ENCODE peak calls at places on chromosomes 6 and 20, in five cellular contexts. B is fibroblast of pulmonary artery, Z is A549, S is stomach, U is brain microvascular endothelial cell. E is an unnamed sample.

GRCh38 chr6:79731471-79731870 is 100.3 kb downstream of the SH3BGRL2 start:
- DNase-seq in B (no peak), S (no peak), Z (no peak), U (no peak), E (no peak)

GRCh38 chr20:33793011-33793931 is 17.9 kb upstream of the CHMP4B start:
- DNase-seq in B (peak; percentile 51), U (no peak), Z (no peak), S (no peak), E (no peak)

GRCh38 chr6:144284474-144284752 is 722 bp upstream of the UTRN start:
- DNase-seq in B (no peak), U (no peak), S (no peak), Z (no peak), E (no peak)

GRCh38 chr20:14234666-14235295 is 102.6 kb downstream of the FLRT3 start:
- DNase-seq in S (no peak), B (peak; percentile 33), Z (no peak), U (peak; percentile 34), E (peak; percentile 66)

GRCh38 chr6:11637266-11637665 is 99.7 kb downstream of the TMEM170B start:
- DNase-seq in U (no peak), Z (no peak), S (peak; percentile 54), B (no peak), E (no peak)

GRCh38 chr6:2534406-2535139 is 216.1 kb downstream of the MYLK4 start:
- DNase-seq in S (no peak), U (no peak), B (peak; percentile 28), Z (no peak), E (no peak)

GRCh38 chr20:51412991-51413471 is 129.5 kb downstream of the NFATC2 start:
- DNase-seq in Z (no peak), U (no peak), S (no peak), B (no peak), E (no peak)

GRCh38 chr20:36881888-36882287 is 6.0 kb downstream of the TLDC2 start:
- DNase-seq in Z (no peak), S (no peak), B (no peak), U (no peak), E (peak; percentile 80)

GRCh38 chr6:79466222-79466834 is 70.9 kb downstream of the LCA5 start:
- DNase-seq in U (no peak), S (no peak), B (peak; percentile 71), Z (peak; percentile 7), E (peak; percentile 41)

GRCh38 chr6:154931741-154932424 is 63.2 kb upstream of the TIAM2 start:
- DNase-seq in B (peak; percentile 16), U (no peak), S (no peak), Z (no peak), E (no peak)

GRCh38 chr6:130057495-130057894 is 39.1 kb downstream of the L3MBTL3 start:
- DNase-seq in Z (no peak), B (no peak), U (no peak), S (no peak), E (no peak)

GRCh38 chr6:111559193-111560097 is 46.2 kb downstream of the TRAF3IP2 start:
- DNase-seq in Z (no peak), U (no peak), B (no peak), S (no peak), E (no peak)

GRCh38 chr6:135182993-135183531 is 2.0 kb downstream of the MYB start:
- DNase-seq in B (no peak), Z (no peak), U (no peak), S (peak; percentile 65), E (peak; percentile 25)

DNA sequence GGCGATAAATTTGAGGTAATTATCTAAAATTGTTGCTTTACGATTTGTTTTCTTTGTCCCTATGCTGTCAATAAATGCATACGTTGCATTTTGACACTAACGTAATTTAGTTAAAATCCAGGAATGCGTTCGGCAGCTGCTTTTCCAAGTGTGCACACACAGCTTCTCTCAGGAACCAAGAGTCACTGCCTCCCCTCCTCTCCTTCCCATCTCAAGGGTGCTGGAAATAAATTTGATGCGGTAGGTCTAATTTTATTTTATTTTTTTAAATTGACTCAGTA is 381.4 kb downstream of the C6orf118 start:
- DNase-seq in U (no peak), Z (no peak), S (no peak), B (no peak), E (no peak)
- H3K4me3 ChIP-seq in U (no peak overlapping the region), Z (no peak overlapping the region), S (no peak overlapping the region), B (no peak overlapping the region), E (no peak overlapping the region)

GRCh38 chr6:99612551-99613397 is 6.1 kb downstream of the PRDM13 start:
- DNase-seq in B (no peak), U (no peak), Z (no peak), S (no peak), E (no peak)

GRCh38 chr6:99614430-99615161 is 8.0 kb downstream of the PRDM13 start:
- DNase-seq in B (no peak), Z (peak; percentile 51), S (no peak), U (no peak), E (no peak)

GRCh38 chr6:99613705-99614429 is 7.2 kb downstream of the PRDM13 start:
- DNase-seq in S (no peak), U (no peak), B (no peak), Z (peak; percentile 17), E (peak; percentile 12)

GRCh38 chr6:99611148-99611547 is 4.5 kb downstream of the PRDM13 start:
- DNase-seq in B (no peak), S (no peak), Z (no peak), U (no peak), E (no peak)

DNA sequence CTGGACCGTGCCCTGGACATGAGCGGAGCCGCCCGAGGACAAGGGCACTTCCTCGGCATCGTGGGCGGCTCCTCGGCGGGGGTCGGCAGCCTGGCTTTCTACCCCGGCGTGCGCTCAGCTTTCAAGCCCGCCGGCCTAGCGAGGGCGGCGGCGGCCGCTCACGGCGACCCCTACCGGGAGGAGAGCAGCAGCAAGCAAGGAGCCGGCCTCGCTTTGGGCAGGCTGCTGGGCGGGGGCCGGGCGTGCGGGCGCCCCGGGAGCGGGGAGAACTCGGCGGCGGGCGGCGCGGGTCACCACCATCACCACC is 6.7 kb downstream of the PRDM13 start:
- DNase-seq in B (peak; percentile 35), Z (peak; percentile 31), S (no peak), U (no peak), E (peak; percentile 38)
- TF ChIP-seq CTCF in B (peak; percentile 32), Z (peak; percentile 46), S (peak; percentile 31), U (peak; percentile 60), E (no peak)

GRCh38 chr6:127592964-127593363 is 16.0 kb downstream of the C6orf58 start:
- DNase-seq in B (no peak), Z (no peak), U (no peak), S (no peak), E (no peak)
- H3K4me3 ChIP-seq in B (no peak overlapping the region), Z (peak overlapping the region; percentile 40), U (no peak overlapping the region), S (no peak overlapping the region), E (no peak overlapping the region)

GRCh38 chr6:157461000-157461915 is 80.3 kb downstream of the ZDHHC14 start:
- DNase-seq in Z (no peak), U (peak; percentile 48), B (peak; percentile 39), S (no peak), E (no peak)
- TF ChIP-seq CTCF in Z (no peak), U (no peak), B (no peak), S (no peak), E (no peak)

DNA sequence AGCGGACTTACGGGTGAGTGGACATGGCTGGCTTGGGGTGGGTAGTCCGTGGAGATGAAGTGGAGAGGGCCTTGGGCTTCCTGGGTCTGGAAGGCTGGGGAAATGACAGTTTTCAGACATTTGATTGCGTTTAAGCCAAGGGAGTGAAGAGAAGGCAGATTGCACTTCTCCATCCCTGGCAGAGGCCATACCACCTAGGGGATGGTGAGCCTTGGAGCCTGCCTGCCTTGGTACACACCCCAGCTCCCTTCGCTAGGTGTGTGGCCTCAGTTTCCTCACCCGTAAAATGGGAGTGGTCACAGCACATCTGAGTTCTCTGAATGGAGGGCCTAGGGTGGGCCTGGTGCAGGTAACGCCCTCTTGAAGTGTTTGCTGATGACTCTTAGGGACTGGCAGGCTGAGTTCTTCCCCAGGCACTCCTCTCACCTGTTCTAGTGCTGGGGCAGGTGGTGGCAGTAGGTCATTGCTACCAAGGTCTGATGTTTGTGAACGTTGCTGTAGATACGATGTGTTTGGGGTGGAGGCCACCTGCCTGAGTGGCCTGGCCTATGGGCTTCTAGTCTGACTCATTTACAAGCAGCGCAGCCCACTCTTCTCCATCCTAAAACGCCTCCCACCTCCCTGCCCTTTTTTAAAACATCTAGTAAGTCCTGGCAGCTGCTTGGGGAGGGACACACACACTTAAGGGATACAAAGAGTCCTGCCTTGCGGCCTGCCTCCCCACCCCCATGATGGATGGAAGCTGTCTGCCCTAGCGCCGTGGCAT is 2.3 kb downstream of the RBM38 start:
- DNase-seq in B (no peak), U (no peak), S (no peak), Z (no peak), E (no peak)
- H3K4me3 ChIP-seq in B (no peak overlapping the region), U (no peak overlapping the region), S (peak overlapping the region; percentile 94), Z (no peak overlapping the region), E (no peak overlapping the region)